ENCODE peak calls at places on chromosome 22, in four cellular contexts. W is endothelial cell of umbilical vein, I is mammary epithelial cell, Q is MM.1S. Z is an unnamed sample.

GRCh38 chr22:32444068-32444467 is 20.2 kb downstream of the BPIFC start:
- DNase-seq in W (peak; percentile 5), I (peak; percentile 25), Q (peak; percentile 71), Z (no peak)

GRCh38 chr22:39309364-39309861 is 10.0 kb downstream of the RPL3 start:
- DNase-seq in W (no peak), I (peak; percentile 81), Q (no peak), Z (no peak)

GRCh38 chr22:20957691-20958440 is 9.2 kb upstream of the AIFM3 start:
- DNase-seq in W (no peak), I (no peak), Q (no peak), Z (no peak)

GRCh38 chr22:44931077-44931540 is 78.7 kb downstream of the PHF21B start:
- DNase-seq in W (no peak), I (no peak), Q (no peak), Z (no peak)

GRCh38 chr22:36244522-36245391 is 5.4 kb upstream of the APOL2 start:
- DNase-seq in W (no peak), I (no peak), Q (no peak), Z (no peak)

GRCh38 chr22:35437038-35437437 is 37.1 kb downstream of the MCM5 start:
- DNase-seq in W (no peak), I (no peak), Q (no peak), Z (no peak)

GRCh38 chr22:27463121-27463520 is 338.4 kb downstream of the MN1 start:
- DNase-seq in W (no peak), I (no peak), Q (no peak), Z (no peak)

GRCh38 chr22:36329217-36330078 is 58.3 kb downstream of the MYH9 start:
- DNase-seq in W (peak; percentile 95), I (peak; percentile 97), Q (no peak), Z (peak; percentile 95)

GRCh38 chr22:20928573-20928967 is 11.4 kb downstream of the CRKL start:
- DNase-seq in W (no peak), I (no peak), Q (no peak), Z (no peak)

DNA sequence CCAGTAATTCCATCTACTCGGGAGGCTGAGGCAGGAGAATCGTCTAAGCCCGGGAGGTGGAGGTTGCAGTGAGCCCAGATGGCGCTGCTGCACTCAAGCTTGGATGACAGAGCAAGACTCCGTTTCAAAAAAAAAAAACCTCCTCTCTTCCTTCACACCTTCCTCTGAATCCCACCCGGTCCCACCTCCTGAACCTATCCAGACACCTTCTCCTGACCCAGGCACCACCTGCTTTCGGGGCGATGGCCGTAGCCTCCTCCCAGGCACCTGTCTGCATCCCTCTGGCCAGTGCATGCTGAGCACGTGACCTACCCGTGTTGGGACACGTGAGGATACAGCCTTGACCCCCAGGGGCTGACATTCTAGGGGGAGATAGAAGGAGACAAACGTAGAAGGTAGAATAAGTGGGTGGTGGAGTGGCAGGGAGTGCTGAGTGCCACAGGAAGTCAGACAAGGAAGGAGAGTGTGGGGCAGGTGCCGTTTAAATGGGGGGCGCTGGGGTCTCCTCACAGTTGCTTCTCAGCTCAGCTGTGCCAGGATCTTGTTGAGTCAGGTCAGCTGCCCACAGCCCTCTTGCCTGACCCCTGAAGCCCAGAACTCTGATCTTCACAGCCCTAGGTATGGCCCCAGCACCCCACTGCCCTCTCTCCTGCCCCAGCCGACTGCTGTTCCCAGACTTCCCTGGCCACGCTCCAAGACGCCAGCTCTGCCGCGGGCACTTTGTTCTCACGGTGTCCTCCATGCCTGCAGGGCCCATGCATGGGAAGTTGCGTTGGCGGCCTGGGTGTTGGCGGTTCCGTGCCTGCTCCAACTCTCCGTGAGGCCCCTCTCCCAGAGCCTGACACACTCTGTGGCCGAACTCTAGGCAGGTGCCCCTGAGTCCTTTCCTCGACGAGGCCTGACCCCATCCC is 1.2 kb upstream of the MIOX start:
- DNase-seq in W (no peak), I (no peak), Q (no peak), Z (no peak)
- TF ChIP-seq EZH2 in W (no peak), I (no peak), Q (no peak), Z (no peak)

DNA sequence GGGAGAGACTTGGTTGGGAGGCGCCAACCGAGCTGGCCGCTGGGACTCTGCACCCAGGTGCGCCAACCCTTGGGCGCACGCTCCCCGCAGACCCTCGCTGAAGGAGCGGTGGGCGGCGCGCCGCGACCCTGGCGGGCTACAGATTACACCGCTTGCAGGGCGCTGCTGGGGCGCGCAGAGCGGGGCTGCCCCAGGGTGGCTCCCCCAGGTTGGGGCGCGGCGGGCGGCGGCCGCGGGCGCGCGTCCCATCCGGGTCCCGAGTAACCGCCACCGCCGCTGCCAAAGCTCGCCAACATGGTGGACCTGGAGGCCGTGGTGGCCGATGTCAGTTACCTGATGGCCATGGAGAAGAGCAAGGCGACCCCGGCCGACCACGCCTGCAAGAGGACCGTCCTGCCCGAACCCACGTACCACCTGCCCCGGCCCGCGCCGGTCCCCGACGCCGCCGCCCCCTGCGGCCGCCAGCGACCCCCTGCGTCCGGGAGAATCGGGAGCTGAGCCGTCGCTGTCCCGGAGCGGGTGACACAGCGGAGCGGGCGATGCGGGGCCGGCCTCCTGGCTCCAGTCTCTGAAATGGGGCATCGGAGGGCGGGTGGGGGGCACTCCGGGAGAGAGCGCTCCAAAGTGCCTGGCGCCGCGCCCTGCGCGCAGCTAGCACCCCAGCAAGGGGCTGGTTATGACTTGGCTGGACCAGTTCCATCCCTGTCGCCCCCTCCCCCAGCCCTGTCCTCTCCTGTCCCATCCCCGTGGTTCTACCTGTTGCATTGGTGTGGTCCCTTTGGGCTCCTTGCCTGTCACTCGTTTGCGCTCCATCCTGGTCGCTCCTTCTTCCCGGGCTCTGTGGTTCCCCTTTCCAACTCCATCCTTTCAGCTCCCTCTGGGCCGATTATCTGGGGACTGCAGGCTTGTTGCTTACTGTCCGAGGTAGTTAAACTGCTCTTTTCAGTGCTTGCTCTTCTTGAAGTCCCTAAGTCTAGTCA is 143.3 kb upstream of the GRK3 start:
- DNase-seq in W (no peak), I (no peak), Q (no peak), Z (no peak)
- TF ChIP-seq EZH2 in W (peak; percentile 97), I (peak; percentile 59), Q (no peak), Z (peak; percentile 93)

DNA sequence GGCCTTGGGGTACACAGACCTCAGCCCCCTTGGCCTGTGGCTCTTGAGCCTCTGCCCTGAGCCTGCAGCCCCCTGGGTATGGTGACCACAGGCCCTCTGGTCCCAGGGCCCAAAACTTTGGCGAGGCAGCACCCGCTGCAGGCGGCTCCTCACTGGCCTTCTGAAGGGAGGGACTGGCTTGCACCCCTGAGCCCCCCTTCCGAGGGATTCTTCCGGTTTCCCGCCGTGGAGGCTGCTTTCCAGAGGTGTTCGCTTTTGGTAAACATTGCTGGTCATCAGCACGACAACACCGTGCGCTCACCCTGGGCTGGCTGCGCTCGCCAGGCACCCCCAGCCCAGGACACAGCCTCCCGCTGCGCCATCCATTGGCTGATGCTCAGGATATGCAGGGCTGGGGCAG is 42.0 kb downstream of the GRAMD4 start:
- DNase-seq in W (no peak), I (no peak), Q (no peak), Z (no peak)
- TF ChIP-seq EZH2 in W (no peak), I (no peak), Q (no peak), Z (no peak)

GRCh38 chr22:30245985-30246901 is at the start of gene LIF:
- DNase-seq in W (peak; percentile 19), I (peak; percentile 76), Q (peak; percentile 18), Z (no peak)
- TF ChIP-seq EZH2 in W (no peak), I (no peak), Q (peak; percentile 32), Z (no peak)

DNA sequence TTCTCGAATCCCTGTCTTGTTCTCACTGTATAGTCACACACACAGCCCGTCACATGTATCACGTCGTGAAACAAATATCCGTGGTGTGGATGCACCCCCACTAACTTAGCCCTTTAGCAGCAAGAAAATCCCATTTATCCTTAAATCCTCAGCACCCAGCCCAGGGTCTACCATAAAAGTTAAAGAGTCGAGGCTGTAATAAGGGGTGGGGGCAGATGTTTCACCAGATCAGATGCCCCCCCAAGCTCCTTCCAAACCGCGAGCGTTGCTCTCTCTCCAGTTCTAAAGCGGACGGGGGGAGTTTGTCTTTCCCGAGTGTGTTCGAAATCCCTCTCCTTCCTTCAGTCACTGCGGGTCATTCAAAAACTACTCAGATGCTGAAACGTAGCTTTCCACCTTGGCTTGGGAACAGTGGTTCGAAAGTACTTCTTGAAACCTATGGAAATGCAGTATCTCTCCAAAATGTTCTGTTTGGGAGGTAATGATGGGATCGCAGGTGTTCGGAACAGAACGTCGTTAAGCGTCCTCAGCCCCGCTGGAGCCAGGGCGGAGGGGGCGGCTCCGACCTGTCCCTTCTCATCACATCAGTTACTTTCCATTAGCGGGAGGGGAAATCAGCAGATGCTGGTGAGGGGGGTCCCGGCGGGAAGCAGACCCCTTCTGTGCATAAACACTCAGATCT is 156.2 kb downstream of the BRD1 start:
- DNase-seq in W (no peak), I (no peak), Q (no peak), Z (no peak)
- TF ChIP-seq EZH2 in W (peak; percentile 59), I (no peak), Q (no peak), Z (peak; percentile 42)

DNA sequence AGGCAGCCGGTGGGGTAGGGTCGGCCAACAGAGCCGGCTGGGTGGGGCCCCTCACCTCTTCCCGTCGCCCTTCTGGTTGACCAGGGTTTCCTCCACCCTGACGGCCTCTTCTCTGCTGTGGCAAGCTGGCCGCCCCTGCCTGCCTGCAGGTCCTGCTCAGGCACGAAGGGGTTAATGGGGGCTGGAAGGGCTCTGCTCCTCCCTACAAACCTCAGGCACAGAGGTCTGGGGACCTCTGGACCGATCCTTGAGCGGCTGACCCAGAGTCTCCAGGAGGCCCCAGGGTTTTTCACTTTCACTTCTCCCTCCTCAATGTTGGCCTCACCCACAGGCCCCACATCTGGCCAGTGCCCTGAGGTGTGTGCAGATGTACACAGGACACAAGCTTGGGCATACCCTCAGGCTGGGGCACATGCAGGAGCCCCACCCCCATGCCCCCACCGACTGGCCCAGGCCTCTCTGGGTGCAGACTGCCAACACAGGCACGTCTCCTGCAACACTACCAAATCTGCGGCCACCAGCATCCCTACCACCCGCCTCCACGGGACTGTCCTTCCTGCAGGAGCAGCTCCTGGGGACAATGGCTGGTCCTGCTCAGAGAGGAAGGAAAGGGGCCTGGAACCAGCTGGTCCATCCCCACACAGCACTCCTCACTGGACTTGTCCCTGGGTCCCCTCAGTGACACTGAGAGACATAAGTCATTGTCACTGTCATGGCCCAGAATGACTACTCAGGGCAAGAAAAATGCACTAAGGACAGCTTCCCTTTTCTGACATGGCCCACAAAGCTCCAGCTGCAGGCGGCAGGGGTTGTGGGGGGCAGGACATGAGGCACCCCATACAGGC is 3.2 kb upstream of the TBX1 start:
- DNase-seq in W (no peak), I (no peak), Q (peak; percentile 30), Z (no peak)
- TF ChIP-seq EZH2 in W (no peak), I (no peak), Q (no peak), Z (no peak)

GRCh38 chr22:29720824-29721323 is 1.1 kb downstream of the CABP7 start:
- DNase-seq in W (no peak), I (no peak), Q (no peak), Z (no peak)
- TF ChIP-seq EZH2 in W (peak; percentile 84), I (peak; percentile 46), Q (no peak), Z (no peak)